ENCODE peak calls at places on chromosomes 7 and 10, in seven cellular contexts. A, J, C, Z, E, U and S are unnamed samples. For H3K4me1, the result is how much of the 10 kb centered on the place peaks cover.

GRCh38 chr10:35079763-35080162 is 10.4 kb downstream of the CUL2 start:
- DNase-seq in A (no peak), J (no peak), C (no peak), Z (peak), E (peak), U (no peak), S (no peak)

GRCh38 chr7:927031-927671 is 27.3 kb downstream of the ADAP1 start:
- DNase-seq in A (peak), J (peak), C (no peak), Z (no peak), E (peak), U (peak), S (peak)

GRCh38 chr10:91434041-91434440 is 23.9 kb downstream of the HECTD2 start:
- DNase-seq in A (no peak), J (no peak), C (no peak), Z (peak), E (peak), U (no peak), S (no peak)

GRCh38 chr7:73647725-73648592 is 19.7 kb upstream of the VPS37D start:
- DNase-seq in A (no peak), J (no peak), C (no peak), Z (no peak), E (peak), U (peak), S (peak)

GRCh38 chr7:113100091-113100723 is 13.6 kb upstream of the GPR85 start:
- DNase-seq in A (no peak), J (no peak), C (no peak), Z (peak), E (peak), U (peak), S (no peak)

GRCh38 chr10:123536176-123536845 is 129.8 kb upstream of the GPR26 start:
- DNase-seq in A (no peak), J (no peak), C (no peak), Z (no peak), E (no peak), U (no peak), S (no peak)

GRCh38 chr7:141073173-141073640 is 657 bp upstream of the TMEM178B start:
- DNase-seq in A (no peak), J (no peak), C (no peak), Z (peak), E (peak), U (no peak), S (no peak)

GRCh38 chr10:127977368-127978009 is 70.6 kb downstream of the PTPRE start:
- DNase-seq in A (no peak), J (peak), C (no peak), Z (peak), E (peak), U (peak), S (peak)

GRCh38 chr10:129642427-129642826 is 175.4 kb downstream of the MGMT start:
- DNase-seq in A (no peak), J (no peak), C (no peak), Z (no peak), E (peak), U (no peak), S (no peak)

GRCh38 chr7:102404005-102404861 is 8.1 kb downstream of the PRKRIP1 start:
- DNase-seq in A (peak), J (peak), C (peak), Z (peak), E (peak), U (no peak), S (peak)

GRCh38 chr7:65722361-65722792 is 150.5 kb upstream of the VKORC1L1 start:
- DNase-seq in A (peak), J (peak), C (peak), Z (peak), E (peak), U (peak), S (peak)

GRCh38 chr10:114615600-114616007 is 42.5 kb downstream of the ABLIM1 start:
- DNase-seq in A (no peak), J (no peak), C (no peak), Z (no peak), E (no peak), U (no peak), S (no peak)

GRCh38 chr10:62594093-62594520 is 210.4 kb upstream of the ADO start:
- DNase-seq in A (peak), J (peak), C (peak), Z (peak), E (peak), U (no peak), S (peak)

GRCh38 chr7:100215895-100216294 is 3.9 kb upstream of the PVRIG start:
- DNase-seq in A (no peak), J (no peak), C (no peak), Z (peak), E (peak), U (no peak), S (no peak)

GRCh38 chr10:49353026-49353894 is 42.6 kb downstream of the DRGX start:
- DNase-seq in A (no peak), J (no peak), C (no peak), Z (no peak), E (no peak), U (no peak), S (no peak)

GRCh38 chr7:130822642-130823041 is 88.6 kb upstream of the KLF14 start:
- DNase-seq in A (no peak), J (no peak), C (no peak), Z (peak), E (peak), U (no peak), S (no peak)

GRCh38 chr7:98930464-98930863 is 52.1 kb downstream of the TRRAP start:
- DNase-seq in A (no peak), J (no peak), C (no peak), Z (no peak), E (no peak), U (no peak), S (peak)

GRCh38 chr10:131187274-131187673 is 124.2 kb downstream of the TCERG1L start:
- DNase-seq in A (no peak), J (no peak), C (no peak), Z (no peak), E (no peak), U (no peak), S (no peak)

GRCh38 chr7:84207025-84207424 is 12.4 kb upstream of the SEMA3A start:
- DNase-seq in A (no peak), J (no peak), C (no peak), Z (no peak), E (no peak), U (no peak), S (no peak)

GRCh38 chr7:27435461-27435860 is 192.9 kb downstream of the EVX1 start:
- DNase-seq in A (no peak), J (no peak), C (no peak), Z (peak), E (peak), U (no peak), S (no peak)

GRCh38 chr10:7475046-7475860 is 64.4 kb upstream of the SFMBT2 start:
- DNase-seq in A (no peak), J (no peak), C (no peak), Z (no peak), E (no peak), U (peak), S (no peak)

GRCh38 chr10:11993834-11994468 is 48.7 kb downstream of the UPF2 start:
- DNase-seq in A (no peak), J (no peak), C (peak), Z (no peak), E (no peak), U (no peak), S (no peak)

GRCh38 chr7:87806150-87806549 is 70.0 kb downstream of the SLC25A40 start:
- DNase-seq in A (no peak), J (no peak), C (no peak), Z (no peak), E (no peak), U (no peak), S (no peak)

GRCh38 chr7:116899308-116899707 is 36.9 kb downstream of the CAPZA2 start:
- DNase-seq in A (no peak), J (no peak), C (no peak), Z (no peak), E (peak), U (no peak), S (no peak)

GRCh38 chr7:122143376-122143750 is 686 bp downstream of the AASS start:
- DNase-seq in A (no peak), J (no peak), C (no peak), Z (peak), E (peak), U (no peak), S (peak)

GRCh38 chr10:71801357-71801756 is 28.0 kb upstream of the VSIR start:
- DNase-seq in A (no peak), J (no peak), C (peak), Z (no peak), E (no peak), U (no peak), S (peak)

GRCh38 chr7:38658916-38659315 is 27.7 kb upstream of the AMPH start:
- DNase-seq in A (no peak), J (no peak), C (no peak), Z (peak), E (peak), U (no peak), S (no peak)

GRCh38 chr10:119024882-119025281 is 4.6 kb upstream of the NANOS1 start:
- DNase-seq in A (no peak), J (no peak), C (no peak), Z (no peak), E (no peak), U (no peak), S (no peak)

GRCh38 chr10:119022846-119023552 is 6.5 kb upstream of the NANOS1 start:
- DNase-seq in A (no peak), J (no peak), C (no peak), Z (peak), E (peak), U (no peak), S (no peak)

GRCh38 chr10:119025336-119025735 is 4.2 kb upstream of the NANOS1 start:
- DNase-seq in A (no peak), J (peak), C (no peak), Z (peak), E (peak), U (peak), S (no peak)

GRCh38 chr10:119025776-119026175 is 3.7 kb upstream of the NANOS1 start:
- DNase-seq in A (no peak), J (peak), C (no peak), Z (no peak), E (peak), U (peak), S (no peak)

GRCh38 chr10:119023553-119023868 is 6.0 kb upstream of the NANOS1 start:
- DNase-seq in A (no peak), J (no peak), C (no peak), Z (no peak), E (no peak), U (no peak), S (no peak)
- H3K4me1 ChIP-seq in A (under half), J (under half), C (under half), Z (under half), E (under half), U (under half), S (under half)

DNA sequence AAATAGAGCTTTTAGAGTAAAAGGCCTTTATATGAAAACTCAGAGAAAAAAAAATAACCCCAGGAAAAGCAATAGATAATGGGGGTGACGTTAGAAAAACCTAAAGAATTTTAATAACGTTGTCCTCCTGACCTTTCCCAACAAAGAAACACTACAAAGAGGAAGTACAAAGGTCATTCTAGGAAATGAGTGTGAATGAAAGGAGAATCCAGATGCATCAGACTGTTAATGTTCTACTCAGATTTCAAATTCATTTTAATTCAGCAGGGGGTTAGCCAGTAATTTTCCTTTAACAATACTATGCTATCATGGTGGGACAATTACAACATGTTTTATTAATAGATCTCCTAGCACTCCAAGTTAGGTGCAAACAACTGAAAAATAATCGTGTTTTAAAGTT is 73.8 kb upstream of the CDK1 start:
- DNase-seq in A (no peak), J (no peak), C (no peak), Z (no peak), E (no peak), U (no peak), S (no peak)
- H3K4me1 ChIP-seq in A (under half), J (under half), C (under half), Z (under half), E (under half), U (under half), S (under half)

DNA sequence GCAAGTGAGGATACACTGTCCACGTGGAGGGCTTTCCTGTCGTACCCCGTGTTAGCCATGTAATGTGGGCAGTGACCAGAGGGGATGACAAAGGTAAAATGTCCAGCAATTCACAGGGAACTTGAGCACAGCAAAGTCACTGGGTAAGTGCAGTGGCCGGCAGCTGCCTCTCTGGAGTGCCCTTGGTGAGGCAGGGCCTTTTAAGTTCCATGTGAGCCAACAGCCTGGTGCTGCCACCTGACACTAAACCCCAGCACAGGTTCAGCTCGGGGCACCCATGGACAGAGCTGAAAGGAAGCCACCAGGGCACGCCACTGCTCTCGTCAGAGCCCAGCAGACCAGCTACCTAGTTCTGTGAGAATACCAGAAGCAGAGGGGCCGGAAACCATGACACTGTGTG is 168.3 kb downstream of the PRKAG2 start:
- DNase-seq in A (no peak), J (no peak), C (no peak), Z (no peak), E (no peak), U (no peak), S (no peak)
- H3K4me1 ChIP-seq in A (under half), J (under half), C (under half), Z (under half), E (under half), U (under half), S (under half)

GRCh38 chr10:76429331-76429625 is 997.9 kb downstream of the LRMDA start:
- DNase-seq in A (no peak), J (no peak), C (no peak), Z (no peak), E (peak), U (no peak), S (no peak)

GRCh38 chr10:76430330-76430729 is 998.9 kb downstream of the LRMDA start:
- DNase-seq in A (no peak), J (no peak), C (no peak), Z (no peak), E (peak), U (no peak), S (no peak)

GRCh38 chr10:76432274-76433012 is 1001.0 kb downstream of the LRMDA start:
- DNase-seq in A (no peak), J (no peak), C (no peak), Z (peak), E (peak), U (no peak), S (no peak)

GRCh38 chr10:76428541-76429330 is 997.3 kb downstream of the LRMDA start:
- DNase-seq in A (no peak), J (no peak), C (no peak), Z (peak), E (peak), U (no peak), S (no peak)

GRCh38 chr10:76429642-76430041 is 998.2 kb downstream of the LRMDA start:
- DNase-seq in A (no peak), J (no peak), C (no peak), Z (no peak), E (peak), U (no peak), S (no peak)
- H3K4me1 ChIP-seq in A (under half), J (under half), C (under half), Z (under half), E (half or more), U (under half), S (under half)